ENCODE peak calls at places on chromosomes 12 and 14, in six cellular contexts. G, X, F, R, P and V are unnamed samples. For H3K4me1, the result is how much of the 10 kb centered on the place peaks cover.

GRCh38 chr12:50070314-50071060 is 13.1 kb downstream of the ASIC1 start:
- DNase-seq in G (peak), X (peak), F (no peak), R (peak), P (peak), V (peak)

GRCh38 chr14:104080557-104081492 is 4.7 kb upstream of the ASPG start:
- DNase-seq in G (no peak), X (no peak), F (no peak), R (no peak), P (no peak), V (no peak)

GRCh38 chr14:51576112-51576420 is 75.6 kb upstream of the FRMD6 start:
- DNase-seq in G (no peak), X (no peak), F (no peak), R (no peak), P (no peak), V (no peak)

GRCh38 chr12:47903927-47904646 is 707 bp downstream of the VDR start:
- DNase-seq in G (peak), X (peak), F (peak), R (peak), P (no peak), V (no peak)

GRCh38 chr12:68454855-68455254 is 122.7 kb upstream of the MDM1 start:
- DNase-seq in G (no peak), X (no peak), F (no peak), R (no peak), P (no peak), V (no peak)

GRCh38 chr12:60211244-60211643 is 615.4 kb downstream of the SLC16A7 start:
- DNase-seq in G (no peak), X (no peak), F (no peak), R (no peak), P (no peak), V (no peak)

GRCh38 chr12:57343703-57344378 is 87.0 kb downstream of the R3HDM2 start:
- DNase-seq in G (no peak), X (no peak), F (no peak), R (no peak), P (no peak), V (no peak)

GRCh38 chr12:58443273-58443980 is 476.9 kb downstream of the LRIG3 start:
- DNase-seq in G (no peak), X (no peak), F (no peak), R (no peak), P (no peak), V (peak)

GRCh38 chr14:72630374-72630773 is 263.5 kb downstream of the DPF3 start:
- DNase-seq in G (no peak), X (no peak), F (no peak), R (no peak), P (no peak), V (no peak)

GRCh38 chr14:49796025-49796424 is 28.1 kb downstream of the KLHDC2 start:
- DNase-seq in G (no peak), X (no peak), F (no peak), R (no peak), P (no peak), V (no peak)

DNA sequence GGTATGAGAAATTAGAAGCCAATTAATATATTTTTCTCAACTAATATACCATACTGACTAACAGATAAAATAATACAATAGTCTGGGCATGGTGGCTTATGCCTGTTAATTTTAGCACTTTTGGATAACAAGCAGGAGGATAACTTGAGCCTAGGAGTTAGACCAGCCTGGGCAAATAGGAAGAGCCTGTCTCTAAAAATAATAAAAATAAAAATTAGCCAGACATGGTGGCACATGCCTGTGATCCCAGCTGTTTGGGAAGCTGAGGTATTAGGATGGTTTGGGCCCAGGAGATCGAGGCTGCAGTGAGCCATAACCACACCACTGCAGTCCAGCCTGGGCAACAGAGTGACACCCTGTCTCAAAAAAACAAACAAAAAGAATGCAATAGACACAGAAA is 24.7 kb downstream of the KLHDC2 start:
- DNase-seq in G (no peak), X (no peak), F (no peak), R (no peak), P (no peak), V (no peak)
- TF ChIP-seq CTCF in G (no peak), X (no peak), F (no peak), R (no peak), P (no peak), V (no peak)

GRCh38 chr12:10215451-10215850 is 2.8 kb downstream of the GABARAPL1 start:
- DNase-seq in G (no peak), X (no peak), F (no peak), R (no peak), P (no peak), V (no peak)
- H3K4me1 ChIP-seq in G (under half), X (under half), F (under half), R (under half), P (under half), V (under half)

GRCh38 chr14:97977711-97978261 is 1180.6 kb downstream of the VRK1 start:
- DNase-seq in G (no peak), X (peak), F (peak), R (peak), P (peak), V (no peak)
- H3K4me3 ChIP-seq in G (no peak), X (peak), F (peak), R (peak), P (peak), V (no peak)

DNA sequence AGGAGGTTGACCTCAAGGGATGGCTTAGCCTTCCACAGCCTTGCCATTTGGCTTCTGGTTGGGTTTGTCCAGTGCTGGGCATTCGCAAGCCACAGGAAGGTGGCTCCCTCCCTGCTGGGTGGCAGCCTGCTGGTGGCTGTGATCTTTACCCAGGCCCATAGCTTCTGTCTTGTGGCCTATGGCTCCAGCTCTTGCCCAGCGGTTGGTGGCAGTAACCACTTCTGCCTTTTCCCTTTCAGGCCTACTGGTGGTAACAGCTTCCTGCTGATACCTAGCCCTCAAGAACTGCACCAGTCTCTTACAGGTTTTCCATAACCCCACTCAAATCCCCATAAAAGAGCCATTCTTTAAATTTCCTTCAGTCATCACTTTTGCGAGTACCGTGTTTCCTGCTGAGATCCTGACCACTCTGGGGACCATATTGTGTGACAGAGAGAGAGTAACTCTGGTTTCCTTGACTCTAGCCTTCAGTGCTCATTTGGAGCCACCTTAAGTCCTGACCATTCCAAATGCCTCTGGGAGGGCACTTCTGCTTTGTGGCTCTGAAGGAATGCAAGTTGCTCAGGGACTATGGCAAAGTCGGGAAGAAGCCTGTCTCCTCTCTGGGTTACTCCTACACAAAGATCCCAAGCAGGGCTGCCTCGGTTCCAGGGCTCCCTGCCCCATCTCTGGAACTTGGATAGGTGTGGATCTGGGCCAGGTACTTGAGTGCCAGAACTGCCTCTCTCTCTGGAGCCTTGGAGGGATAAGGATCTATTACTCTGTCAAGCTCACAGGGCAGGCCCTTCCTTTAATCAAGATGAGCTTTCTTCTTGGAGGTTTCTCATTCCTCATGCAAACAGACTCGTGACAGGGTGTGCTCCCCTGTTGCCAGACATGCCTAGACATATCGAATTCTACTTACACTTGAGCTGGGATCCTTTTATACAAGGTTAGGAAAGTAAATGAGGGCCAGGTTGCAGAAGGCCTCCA is 2.9 kb upstream of the NYNRIN start:
- DNase-seq in G (no peak), X (no peak), F (no peak), R (no peak), P (no peak), V (no peak)
- TF ChIP-seq CTCF in G (no peak), X (no peak), F (no peak), R (no peak), P (no peak), V (no peak)

GRCh38 chr14:31196839-31197477 is 10.6 kb downstream of the HECTD1 start:
- DNase-seq in G (no peak), X (no peak), F (no peak), R (no peak), P (no peak), V (no peak)

GRCh38 chr14:31204593-31205534 is 2.7 kb downstream of the HECTD1 start:
- DNase-seq in G (no peak), X (no peak), F (no peak), R (no peak), P (no peak), V (no peak)

GRCh38 chr14:31203414-31203742 is 4.2 kb downstream of the HECTD1 start:
- DNase-seq in G (no peak), X (no peak), F (no peak), R (no peak), P (no peak), V (no peak)

GRCh38 chr14:31197671-31198070 is 9.9 kb downstream of the HECTD1 start:
- DNase-seq in G (no peak), X (no peak), F (no peak), R (no peak), P (no peak), V (no peak)

DNA sequence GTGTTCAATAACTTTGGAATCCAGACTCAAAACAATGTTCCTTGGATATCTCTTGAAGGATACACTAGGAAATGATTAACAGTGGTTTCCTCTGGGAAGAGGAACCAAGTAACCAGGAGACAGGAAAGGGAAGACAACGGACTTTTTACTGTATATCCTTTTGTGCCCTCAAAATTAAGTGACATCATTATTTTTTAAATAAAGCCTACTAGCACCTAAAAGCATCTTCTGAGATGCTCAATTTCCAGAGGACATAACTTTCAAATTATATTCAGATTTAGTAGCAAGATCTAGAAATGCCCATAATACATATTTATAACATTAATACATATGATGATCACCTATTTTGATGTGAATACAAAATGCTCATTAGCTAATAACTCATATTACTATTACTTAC is 6.5 kb downstream of the HECTD1 start:
- DNase-seq in G (no peak), X (no peak), F (no peak), R (no peak), P (no peak), V (no peak)
- H3K4me1 ChIP-seq in G (under half), X (half or more), F (under half), R (under half), P (under half), V (under half)

DNA sequence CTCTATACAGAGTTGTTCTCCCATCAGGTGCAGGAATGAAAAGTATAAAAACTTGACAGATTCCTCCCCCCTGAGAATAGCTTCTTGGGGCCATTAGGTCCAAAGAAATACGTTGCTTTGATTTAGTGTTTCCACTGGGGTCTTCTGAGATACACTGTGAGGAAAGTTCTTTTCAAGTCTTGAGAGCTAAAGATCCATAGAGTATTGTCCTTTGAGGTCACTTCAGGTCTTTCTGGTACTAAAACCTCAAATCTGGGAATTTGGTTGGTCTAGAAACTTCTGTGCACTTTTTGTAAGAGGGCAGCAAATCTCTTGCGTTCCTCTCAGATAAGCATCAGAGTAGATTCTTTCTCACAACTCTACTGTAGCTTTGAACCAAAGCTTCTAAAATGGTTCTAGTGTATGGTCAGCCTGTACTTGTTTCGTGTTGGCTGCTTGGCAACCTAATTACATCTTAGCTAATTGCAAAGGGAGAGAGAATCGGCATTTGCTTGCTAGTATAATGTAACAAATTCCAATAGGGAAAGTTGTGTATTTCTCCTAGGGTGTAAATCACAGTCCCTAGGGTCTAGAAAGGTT is 10.0 kb downstream of the SRSF5 start:
- DNase-seq in G (no peak), X (no peak), F (no peak), R (no peak), P (no peak), V (no peak)
- H3K4me3 ChIP-seq in G (no peak), X (no peak), F (no peak), R (no peak), P (no peak), V (no peak)

DNA sequence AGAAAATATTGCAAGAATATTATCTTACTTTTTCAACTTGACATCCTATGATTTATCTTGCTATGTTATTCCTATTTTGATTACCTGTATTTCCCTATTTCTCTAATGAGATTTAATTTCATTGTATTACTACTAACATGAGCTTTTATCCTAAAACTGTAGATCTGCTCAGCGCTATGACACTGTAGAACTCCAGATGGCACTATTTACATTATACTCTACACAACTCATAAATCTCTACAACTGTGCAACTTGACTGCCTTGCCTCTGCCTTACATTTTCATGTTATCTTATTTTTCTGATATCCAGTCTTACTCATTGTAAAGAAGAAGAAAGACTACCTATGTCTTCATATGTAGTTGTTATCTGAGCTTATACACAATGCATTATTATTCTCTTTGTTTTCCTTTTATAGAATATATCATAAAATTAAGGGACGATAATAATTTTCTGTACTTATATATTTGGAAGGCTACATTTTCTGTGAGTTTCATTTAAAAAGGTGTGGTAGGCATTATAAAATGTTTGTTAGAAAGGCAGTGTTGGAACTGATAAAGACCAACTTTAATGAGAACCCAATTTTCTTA is 24.1 kb downstream of the NUP37 start:
- DNase-seq in G (peak), X (no peak), F (no peak), R (no peak), P (no peak), V (peak)
- TF ChIP-seq CTCF in G (peak), X (no peak), F (no peak), R (peak), P (peak), V (peak)

GRCh38 chr14:101966742-101967141 is 2.4 kb downstream of the DYNC1H1 start:
- DNase-seq in G (no peak), X (no peak), F (no peak), R (no peak), P (no peak), V (no peak)
- H3K4me1 ChIP-seq in G (half or more), X (half or more), F (under half), R (under half), P (under half), V (under half)

GRCh38 chr12:114407566-114408411 is 1.8 kb upstream of the TBX5 start:
- DNase-seq in G (no peak), X (no peak), F (no peak), R (no peak), P (no peak), V (peak)

GRCh38 chr12:114405449-114406271 is at the start of gene TBX5:
- DNase-seq in G (no peak), X (peak), F (no peak), R (no peak), P (no peak), V (peak)

GRCh38 chr12:114405199-114405448 is 820 bp downstream of the TBX5 start:
- DNase-seq in G (no peak), X (no peak), F (no peak), R (no peak), P (no peak), V (no peak)

GRCh38 chr12:114407034-114407420 is 1.1 kb upstream of the TBX5 start:
- DNase-seq in G (no peak), X (no peak), F (no peak), R (no peak), P (no peak), V (no peak)

DNA sequence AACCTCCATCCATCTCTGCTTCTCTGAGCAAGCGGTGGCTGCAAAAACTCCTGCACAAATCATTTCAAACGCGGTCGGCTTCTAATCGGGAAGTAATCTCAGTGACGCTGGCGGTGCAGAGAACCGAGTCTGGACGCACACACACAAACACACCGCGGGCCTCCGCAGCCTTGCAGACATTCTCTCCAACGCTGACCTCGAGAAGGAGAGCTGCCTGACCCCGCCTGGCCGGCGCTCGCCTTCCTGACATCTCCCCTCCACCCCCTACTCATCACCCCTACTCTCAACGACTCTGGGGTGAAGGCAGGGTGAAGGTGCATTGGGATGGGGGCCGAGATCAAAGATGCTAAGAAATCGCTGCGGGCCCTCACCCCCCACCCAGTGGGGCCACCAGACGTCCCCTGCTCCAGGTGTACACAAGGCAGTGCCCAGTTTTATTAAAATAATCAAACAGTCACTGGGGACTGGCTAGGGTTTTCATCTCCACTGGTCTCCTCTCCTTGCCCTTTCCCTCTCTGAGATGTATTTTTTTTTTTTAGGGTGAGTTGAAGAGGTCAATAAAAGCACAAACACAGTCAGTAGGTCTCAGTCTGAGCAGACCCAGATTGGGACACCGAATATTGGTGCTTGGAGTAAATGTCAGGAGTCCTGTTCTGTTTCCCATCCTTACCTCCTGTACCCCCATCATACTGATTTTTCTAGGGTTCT is 536 bp upstream of the TBX5 start:
- DNase-seq in G (no peak), X (no peak), F (no peak), R (no peak), P (no peak), V (peak)
- H3K4me3 ChIP-seq in G (no peak), X (peak), F (no peak), R (no peak), P (no peak), V (peak)

GRCh38 chr14:55221186-55221585 is 29.8 kb upstream of the DLGAP5 start:
- DNase-seq in G (no peak), X (no peak), F (no peak), R (no peak), P (no peak), V (no peak)

GRCh38 chr14:55221968-55222367 is 30.6 kb upstream of the DLGAP5 start:
- DNase-seq in G (no peak), X (no peak), F (no peak), R (no peak), P (no peak), V (no peak)

GRCh38 chr14:55220230-55220629 is 28.8 kb upstream of the DLGAP5 start:
- DNase-seq in G (no peak), X (no peak), F (no peak), R (no peak), P (no peak), V (no peak)

GRCh38 chr14:55228261-55228660 is 36.9 kb upstream of the DLGAP5 start:
- DNase-seq in G (no peak), X (no peak), F (no peak), R (no peak), P (no peak), V (no peak)

GRCh38 chr14:55223364-55223763 is 32.0 kb upstream of the DLGAP5 start:
- DNase-seq in G (no peak), X (no peak), F (no peak), R (no peak), P (no peak), V (no peak)
- TF ChIP-seq CTCF in G (no peak), X (no peak), F (no peak), R (no peak), P (no peak), V (no peak)